ENCODE peak calls at places on chromosomes 11 and 22, in ten cellular contexts. E, C, G, U, T, L, P, N, O and K are unnamed samples.

GRCh38 chr22:19597399-19597735 is 73.2 kb upstream of the CLDN5 start:
- DNase-seq in T (no peak), C (no peak), P (no peak), G (no peak), E (no peak), U (no peak), L (peak; percentile 32), O (peak; percentile 30), N (peak; percentile 53), K (no peak)

GRCh38 chr11:132535830-132536229 is 996.5 kb downstream of the OPCML start:
- DNase-seq in P (no peak), G (no peak), E (no peak), T (no peak), U (no peak), O (no peak), L (no peak), C (no peak), N (no peak), K (no peak)

GRCh38 chr22:30370681-30371080 is 13.9 kb downstream of the CCDC157 start:
- DNase-seq in T (no peak), O (no peak), C (no peak), P (no peak), U (no peak), L (no peak), G (no peak), E (no peak), N (no peak), K (no peak)

GRCh38 chr11:124075841-124076571 is 34.9 kb upstream of the OR10G7 start:
- DNase-seq in U (no peak), N (peak; percentile 65), P (no peak), T (no peak), L (no peak), E (no peak), G (no peak), C (no peak), O (peak; percentile 14), K (peak; percentile 15)

GRCh38 chr11:56396047-56396446 is 16.4 kb upstream of the OR5AL1 start:
- DNase-seq in O (no peak), T (no peak), U (no peak), N (no peak), E (no peak), L (no peak), P (no peak), C (no peak), G (no peak), K (no peak)

GRCh38 chr11:131530411-131530810 is 160.0 kb downstream of the NTM start:
- DNase-seq in O (no peak), U (no peak), N (no peak), P (no peak), C (no peak), L (no peak), T (no peak), G (no peak), E (no peak), K (no peak)

GRCh38 chr11:1515082-1516060 is 28.8 kb upstream of the MOB2 start:
- DNase-seq in T (peak; percentile 85), N (peak; percentile 84), C (peak; percentile 88), P (peak; percentile 88), G (peak; percentile 75), E (peak; percentile 6), O (peak; percentile 63), L (peak; percentile 23), U (peak; percentile 72), K (peak; percentile 96)

GRCh38 chr11:128877726-128878125 is 10.6 kb upstream of the KCNJ1 start:
- DNase-seq in P (no peak), N (no peak), C (no peak), U (no peak), T (no peak), L (no peak), G (no peak), E (no peak), O (no peak), K (no peak)

DNA sequence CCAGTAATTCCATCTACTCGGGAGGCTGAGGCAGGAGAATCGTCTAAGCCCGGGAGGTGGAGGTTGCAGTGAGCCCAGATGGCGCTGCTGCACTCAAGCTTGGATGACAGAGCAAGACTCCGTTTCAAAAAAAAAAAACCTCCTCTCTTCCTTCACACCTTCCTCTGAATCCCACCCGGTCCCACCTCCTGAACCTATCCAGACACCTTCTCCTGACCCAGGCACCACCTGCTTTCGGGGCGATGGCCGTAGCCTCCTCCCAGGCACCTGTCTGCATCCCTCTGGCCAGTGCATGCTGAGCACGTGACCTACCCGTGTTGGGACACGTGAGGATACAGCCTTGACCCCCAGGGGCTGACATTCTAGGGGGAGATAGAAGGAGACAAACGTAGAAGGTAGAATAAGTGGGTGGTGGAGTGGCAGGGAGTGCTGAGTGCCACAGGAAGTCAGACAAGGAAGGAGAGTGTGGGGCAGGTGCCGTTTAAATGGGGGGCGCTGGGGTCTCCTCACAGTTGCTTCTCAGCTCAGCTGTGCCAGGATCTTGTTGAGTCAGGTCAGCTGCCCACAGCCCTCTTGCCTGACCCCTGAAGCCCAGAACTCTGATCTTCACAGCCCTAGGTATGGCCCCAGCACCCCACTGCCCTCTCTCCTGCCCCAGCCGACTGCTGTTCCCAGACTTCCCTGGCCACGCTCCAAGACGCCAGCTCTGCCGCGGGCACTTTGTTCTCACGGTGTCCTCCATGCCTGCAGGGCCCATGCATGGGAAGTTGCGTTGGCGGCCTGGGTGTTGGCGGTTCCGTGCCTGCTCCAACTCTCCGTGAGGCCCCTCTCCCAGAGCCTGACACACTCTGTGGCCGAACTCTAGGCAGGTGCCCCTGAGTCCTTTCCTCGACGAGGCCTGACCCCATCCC is 1.2 kb upstream of the MIOX start:
- DNase-seq in G (peak; percentile 16), C (no peak), U (no peak), E (no peak), P (no peak), N (peak; percentile 67), L (peak; percentile 35), O (no peak), T (peak; percentile 86), K (no peak)
- TF ChIP-seq POLR2A in G (no peak), C (no peak), U (no peak), E (no peak), P (no peak), N (no peak), L (peak; percentile 28), O (no peak), T (no peak), K (no peak)

DNA sequence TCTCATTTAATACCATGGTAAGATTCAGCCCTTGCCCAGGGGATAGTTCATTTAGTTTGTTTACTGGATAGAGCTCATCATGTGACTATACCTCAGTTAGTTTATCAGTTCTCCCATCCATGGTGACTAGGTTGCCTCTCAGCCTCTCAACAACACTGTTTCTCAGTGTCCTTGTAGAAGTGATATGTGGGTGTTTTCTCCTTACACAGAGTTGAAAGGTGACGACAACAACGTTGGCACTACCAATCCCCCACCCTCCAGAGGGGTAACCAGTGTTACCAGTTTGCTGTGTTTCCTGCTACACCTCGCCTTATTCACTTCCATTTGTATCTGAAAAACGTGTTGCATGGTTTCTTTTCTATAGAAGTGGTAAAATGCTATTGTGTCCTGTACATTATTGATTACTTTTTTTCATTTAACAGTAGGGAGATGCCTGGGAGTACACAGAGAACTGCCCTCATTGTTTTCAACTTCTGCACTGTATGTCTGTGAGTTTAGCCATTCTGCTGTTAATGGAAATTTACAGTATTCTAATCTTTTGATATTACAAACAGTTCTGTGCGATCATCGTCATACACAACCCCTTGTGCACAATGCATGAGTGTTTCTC is 11.6 kb downstream of the NEAT1 start:
- DNase-seq in E (no peak), O (peak; percentile 33), C (peak; percentile 62), P (no peak), N (no peak), U (peak; percentile 15), L (no peak), T (no peak), G (peak; percentile 31), K (no peak)
- TF ChIP-seq POLR2AphosphoS5 in E (no peak), O (peak; percentile 39), C (peak; percentile 70), P (no peak), N (no peak), U (peak; percentile 51), L (no peak), T (peak; percentile 44), G (no peak), K (no peak)

GRCh38 chr22:17247832-17248231 is 28.6 kb upstream of the ADA2 start:
- DNase-seq in U (no peak), T (no peak), E (no peak), L (no peak), G (no peak), O (no peak), C (no peak), P (no peak), N (no peak), K (no peak)

GRCh38 chr22:17241571-17242310 is 22.5 kb upstream of the ADA2 start:
- DNase-seq in G (no peak), N (no peak), U (no peak), E (no peak), P (no peak), O (no peak), T (no peak), C (no peak), L (no peak), K (no peak)

GRCh38 chr22:17239156-17239701 is 20.0 kb upstream of the ADA2 start:
- DNase-seq in P (no peak), G (no peak), E (no peak), T (no peak), U (no peak), O (no peak), N (no peak), L (no peak), C (no peak), K (no peak)

DNA sequence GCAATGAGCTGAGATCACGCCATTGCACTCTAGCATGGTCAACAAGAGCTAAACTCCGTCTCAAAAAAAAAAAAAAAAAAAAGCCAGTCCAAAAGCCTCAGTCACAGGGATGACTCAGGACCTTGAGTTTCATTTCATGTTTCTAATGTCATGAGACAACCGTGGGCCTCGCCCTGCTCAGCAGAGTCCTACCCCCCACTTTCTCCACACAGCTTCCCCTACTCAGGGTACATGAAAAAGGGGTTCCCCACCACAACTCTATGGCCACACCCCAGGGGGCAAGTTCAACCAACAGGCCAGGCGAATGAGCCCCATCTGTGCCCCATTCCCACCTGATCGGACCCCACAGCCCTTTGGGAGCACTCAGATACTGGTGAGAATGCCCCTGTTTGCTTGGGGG is 24.3 kb upstream of the ADA2 start:
- DNase-seq in C (no peak), L (no peak), G (peak; percentile 9), U (no peak), P (no peak), T (no peak), O (no peak), N (no peak), E (no peak), K (peak; percentile 60)
- TF ChIP-seq POLR2A in C (no peak), L (no peak), G (no peak), U (no peak), P (no peak), T (no peak), O (no peak), N (no peak), E (no peak), K (no peak)

DNA sequence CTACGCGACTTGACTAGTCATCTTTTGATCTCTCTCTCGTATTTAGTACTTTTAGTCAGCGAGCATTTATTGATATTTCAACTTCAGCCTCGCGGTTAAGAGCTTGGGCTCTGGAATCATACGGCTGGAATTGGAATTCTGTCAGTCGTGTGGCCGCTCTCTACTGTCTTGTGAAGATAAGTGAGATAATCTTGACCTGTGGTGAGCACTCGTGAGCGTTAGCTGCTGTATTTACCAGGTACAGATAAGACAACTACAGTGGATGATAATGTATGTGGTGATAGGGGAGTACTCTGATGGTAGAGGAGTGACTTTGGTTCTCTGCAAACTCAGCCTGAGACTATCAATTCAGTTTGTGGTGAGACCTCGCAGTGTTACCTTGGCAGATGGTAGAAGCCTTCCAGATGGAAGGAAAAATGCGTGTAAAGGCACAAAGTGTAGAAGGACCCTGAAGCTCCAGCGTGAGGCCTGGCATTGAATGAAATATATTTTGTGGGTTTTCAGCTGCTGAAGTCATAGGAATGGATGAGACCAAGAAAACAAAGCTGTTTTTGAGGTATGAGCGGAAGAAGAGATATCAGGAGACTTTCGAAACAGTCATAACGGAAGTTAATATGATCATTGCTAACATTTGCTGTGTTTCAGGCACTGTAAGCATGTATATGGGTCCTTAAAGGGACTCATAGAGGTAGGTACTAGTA is 732 bp downstream of the ATM start:
- DNase-seq in T (no peak), E (no peak), C (no peak), L (no peak), O (no peak), U (no peak), N (no peak), P (no peak), G (peak; percentile 81), K (no peak)
- TF ChIP-seq POLR2AphosphoS5 in T (no peak), E (no peak), C (no peak), L (peak; percentile 4), O (no peak), U (no peak), N (no peak), P (no peak), G (peak; percentile 89), K (peak; percentile 64)